ENCODE peak calls at places on chromosomes 13 and 19, in eight cellular contexts. E is DND-41, K is astrocyte, C is neural progenitor cell, O is fibroblast of lung, W is K562, G is PC-3, L is endothelial cell of umbilical vein. Y is an unnamed sample.
A peak's percentile ranks its signal among the peaks of the same experiment; 100 is the strongest.

GRCh38 chr19:7868326-7868670 is 5.9 kb downstream of the PRR36 start:
- DNase-seq in W (no peak), L (no peak), K (no peak), O (no peak), G (peak; percentile 67), C (no peak), E (peak; percentile 74), Y (no peak)

GRCh38 chr19:3479177-3479818 is 1.0 kb downstream of the SMIM24 start:
- DNase-seq in K (no peak), O (no peak), W (peak; percentile 85), C (peak; percentile 66), L (no peak), E (peak; percentile 95), G (peak; percentile 5), Y (no peak)

GRCh38 chr19:51830263-51830662 is 35.3 kb downstream of the FPR3 start:
- DNase-seq in E (no peak), O (no peak), C (no peak), G (peak; percentile 22), K (no peak), L (no peak), W (peak; percentile 46), Y (no peak)

GRCh38 chr19:50460161-50460765 is 16.0 kb upstream of the EMC10 start:
- DNase-seq in G (peak; percentile 59), W (no peak), L (no peak), E (no peak), C (no peak), O (peak; percentile 68), K (peak; percentile 56), Y (no peak)

GRCh38 chr13:86710013-86710412 is 910.8 kb upstream of the SLITRK6 start:
- DNase-seq in E (no peak), K (no peak), W (no peak), C (no peak), O (no peak), G (no peak), L (no peak), Y (no peak)

GRCh38 chr19:51861870-51862622 is 25.7 kb downstream of the ZNF577 start:
- DNase-seq in E (no peak), G (no peak), O (no peak), L (no peak), C (no peak), W (no peak), K (no peak), Y (no peak)

GRCh38 chr19:35116085-35116801 is 620 bp downstream of the FXYD3 start:
- DNase-seq in K (no peak), C (no peak), L (no peak), W (peak; percentile 34), G (peak; percentile 76), E (no peak), O (no peak), Y (no peak)

GRCh38 chr13:81408647-81409046 is 1067.7 kb upstream of the SPRY2 start:
- DNase-seq in C (no peak), O (no peak), L (no peak), E (no peak), K (no peak), W (no peak), G (no peak), Y (no peak)

GRCh38 chr19:41920878-41921277 is 7.4 kb downstream of the ERFL start:
- DNase-seq in G (no peak), W (no peak), L (no peak), E (no peak), C (no peak), O (no peak), K (no peak), Y (no peak)

GRCh38 chr19:41923045-41923788 is 5.0 kb downstream of the ERFL start:
- DNase-seq in E (no peak), K (no peak), O (no peak), L (no peak), W (no peak), G (no peak), C (no peak), Y (no peak)

GRCh38 chr19:41921280-41922219 is 6.7 kb downstream of the ERFL start:
- DNase-seq in E (no peak), C (no peak), K (no peak), L (no peak), G (no peak), O (no peak), W (no peak), Y (no peak)

GRCh38 chr19:41922585-41922984 is 5.7 kb downstream of the ERFL start:
- DNase-seq in E (no peak), C (no peak), W (no peak), L (no peak), G (no peak), O (no peak), K (no peak), Y (no peak)

DNA sequence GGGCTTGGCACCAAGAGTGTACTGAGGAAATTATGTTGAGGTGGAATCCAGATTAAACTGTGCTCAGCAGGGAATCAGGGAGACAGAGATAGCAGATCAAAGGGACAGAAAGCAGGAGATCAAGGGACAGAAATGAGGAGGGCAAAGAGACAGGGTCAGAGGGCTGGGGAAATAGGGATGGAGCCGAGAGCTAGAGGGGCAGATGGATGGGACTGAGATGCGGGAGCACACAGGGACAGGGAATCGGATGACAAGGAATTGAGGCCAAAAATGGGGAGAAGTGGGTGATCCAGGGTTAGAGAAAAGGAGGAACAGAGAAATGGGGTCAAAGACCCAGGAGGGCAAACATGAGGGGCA is 6.1 kb downstream of the ERFL start:
- DNase-seq in G (no peak), C (no peak), E (no peak), K (no peak), L (no peak), W (no peak), O (no peak), Y (no peak)
- TF ChIP-seq EZH2 in G (no peak), C (peak; percentile 27), E (no peak), K (no peak), L (peak; percentile 70), W (no peak), O (peak; percentile 80), Y (no peak)

DNA sequence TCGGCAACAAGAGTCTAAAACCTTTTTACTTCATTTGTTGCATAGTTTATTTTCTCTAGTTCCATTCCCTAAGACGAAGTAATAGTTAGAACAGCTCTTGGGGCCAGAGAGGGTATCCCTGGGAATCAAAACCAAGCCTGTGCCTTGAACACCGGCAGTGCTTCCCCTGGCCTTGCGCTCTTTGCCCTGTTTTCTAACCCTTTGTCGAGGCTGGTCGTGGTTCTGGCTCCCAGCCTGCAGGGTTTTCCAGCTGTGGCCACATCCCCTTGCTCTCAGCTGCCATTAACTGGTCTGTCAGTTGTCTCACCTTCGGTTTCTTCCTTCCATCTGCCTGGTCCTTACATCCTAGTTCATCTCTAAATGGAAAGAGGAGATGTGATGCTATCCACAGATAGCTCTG is 61.0 kb downstream of the HSPH1 start:
- DNase-seq in W (no peak), C (no peak), O (no peak), G (no peak), L (no peak), K (no peak), E (no peak), Y (no peak)
- H3K4me2 ChIP-seq in W (no peak overlapping the region), C (no peak overlapping the region), O (no peak overlapping the region), G (no peak overlapping the region), L (no peak overlapping the region), K (no peak overlapping the region), E (no peak overlapping the region), Y (no peak overlapping the region)

GRCh38 chr13:52160053-52160452 is 656 bp upstream of the NEK3 start:
- DNase-seq in G (no peak), C (no peak), E (no peak), K (no peak), W (no peak), O (no peak), L (no peak), Y (no peak)

GRCh38 chr13:52158629-52159158 is 703 bp downstream of the NEK3 start:
- DNase-seq in W (peak; percentile 33), E (no peak), K (peak; percentile 42), O (peak; percentile 50), L (peak; percentile 2), C (no peak), G (peak; percentile 1), Y (no peak)

GRCh38 chr13:52156724-52157251 is 2.6 kb downstream of the NEK3 start:
- DNase-seq in G (no peak), L (peak; percentile 44), E (no peak), C (no peak), O (peak; percentile 63), K (peak; percentile 51), W (no peak), Y (no peak)

GRCh38 chr13:52161193-52161646 is 1.8 kb upstream of the NEK3 start:
- DNase-seq in G (no peak), L (peak; percentile 34), K (no peak), O (no peak), W (no peak), C (no peak), E (no peak), Y (no peak)

DNA sequence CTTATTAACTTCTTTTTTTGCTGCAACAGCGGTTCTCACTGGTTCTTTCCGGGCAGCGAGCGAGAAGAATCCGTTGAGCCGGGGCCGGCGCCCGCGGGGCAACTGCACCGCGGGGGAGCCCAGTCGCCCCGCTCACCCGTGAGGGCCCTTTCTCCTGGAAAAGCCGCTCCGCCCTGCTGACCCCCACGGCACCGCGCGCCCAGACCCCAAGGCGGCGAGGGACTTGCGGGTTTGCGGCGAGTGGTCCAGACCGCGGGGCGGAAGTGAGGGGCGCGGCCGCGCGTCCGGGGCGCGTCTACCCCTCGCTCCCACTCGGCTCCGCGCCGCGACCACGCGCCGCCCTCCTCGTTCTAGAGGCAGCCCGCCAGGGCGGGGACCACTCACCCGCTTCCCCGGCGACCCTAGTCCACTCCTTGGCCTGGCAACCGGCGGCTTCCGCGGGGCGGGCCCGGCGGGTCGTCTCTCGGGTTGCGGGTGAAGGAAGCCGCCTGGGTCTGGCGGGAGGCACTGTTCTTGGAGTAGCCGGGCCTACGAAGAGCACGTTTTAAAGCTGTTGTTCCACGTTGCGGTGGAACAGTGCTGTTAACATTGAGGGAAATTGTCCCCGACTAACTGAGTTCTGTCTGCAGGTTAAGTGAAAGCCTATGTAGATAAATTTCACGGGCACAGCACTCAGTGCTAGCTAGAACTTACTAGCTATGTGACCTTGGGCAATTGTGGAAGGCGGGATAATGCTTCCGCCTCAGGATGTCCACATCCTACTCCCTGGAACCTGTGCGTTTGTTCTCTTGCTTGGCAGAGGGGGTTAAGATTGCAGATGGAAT is at the start of gene NEK3:
- DNase-seq in E (peak; percentile 34), L (peak; percentile 71), G (peak; percentile 48), C (peak; percentile 84), W (peak; percentile 65), O (peak; percentile 65), K (peak; percentile 49), Y (no peak)
- H3K9ac ChIP-seq in E (peak within 1 kb of the TSS; percentile 20), L (peak within 1 kb of the TSS; percentile 83), G (peak within 1 kb of the TSS; percentile 69), C (peak within 1 kb of the TSS; percentile 46), W (peak within 1 kb of the TSS; percentile 72), O (peak within 1 kb of the TSS; percentile 84), K (peak within 1 kb of the TSS; percentile 86), Y (peak within 1 kb of the TSS; percentile 81)

DNA sequence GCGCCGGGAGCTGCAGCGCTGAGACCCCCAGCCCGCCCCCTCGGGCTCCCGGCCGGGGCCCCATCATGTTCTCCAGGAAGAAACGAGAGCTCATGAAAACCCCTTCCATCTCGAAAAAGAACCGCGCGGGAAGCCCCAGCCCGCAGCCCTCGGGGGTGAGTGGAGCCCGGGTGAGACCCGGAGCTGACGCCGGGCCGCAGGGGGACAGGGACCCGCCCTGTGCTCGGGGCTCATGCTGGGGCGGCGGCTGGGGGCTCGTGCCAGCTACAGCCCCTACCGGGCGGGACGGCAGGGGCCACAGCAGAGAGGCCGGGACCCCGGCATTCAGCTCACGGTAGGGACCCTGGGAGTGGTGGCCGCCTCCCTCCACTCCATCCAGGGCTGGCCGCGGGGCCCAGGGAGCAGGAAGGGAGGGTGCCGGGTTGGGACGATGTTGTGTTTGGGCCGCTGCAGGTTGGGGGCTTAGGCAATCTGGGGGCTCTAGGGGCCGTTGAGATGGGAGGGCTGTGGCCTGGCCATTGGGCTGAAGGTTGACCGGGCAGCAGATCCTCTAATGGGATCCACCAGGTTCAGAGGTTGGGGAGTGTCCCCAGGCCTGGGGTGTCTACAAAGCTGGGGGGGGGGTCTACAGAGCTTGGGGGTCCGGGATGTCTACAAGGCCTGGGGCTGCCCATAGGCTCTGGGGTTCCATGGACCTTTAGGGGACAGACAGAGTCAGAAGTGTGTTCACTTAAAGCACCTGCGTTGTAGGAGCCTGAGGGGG is 555 bp downstream of the ARHGAP45 start:
- DNase-seq in C (no peak), E (no peak), L (no peak), O (no peak), G (no peak), K (no peak), W (no peak), Y (no peak)
- TF ChIP-seq EZH2 in C (peak; percentile 70), E (no peak), L (no peak), O (no peak), G (no peak), K (peak; percentile 86), W (no peak), Y (no peak)